ENCODE peak calls at places on chromosomes 7 and 10, in seven cellular contexts. F is CD8-positive, alpha-beta memory T cell; K is kidney; R is AG04450; Z is left ventricle myocardium inferior; A is testis; B is A549. D is an unnamed sample.

GRCh38 chr10:101046332-101047238 is 15.2 kb upstream of the KAZALD1 start:
- DNase-seq in F (no peak), K (peak), R (no peak), Z (no peak), A (no peak), B (no peak), D (no peak)

GRCh38 chr7:14069961-14070360 is 80.5 kb upstream of the ETV1 start:
- DNase-seq in F (no peak), K (no peak), R (no peak), Z (no peak), A (no peak), B (no peak), D (no peak)

GRCh38 chr10:31947144-31947926 is 18.7 kb upstream of the ARHGAP12 start:
- DNase-seq in F (no peak), K (no peak), R (peak), Z (no peak), A (no peak), B (peak), D (no peak)

GRCh38 chr10:111840546-111840945 is 343.0 kb downstream of the GPAM start:
- DNase-seq in F (no peak), K (no peak), R (no peak), Z (no peak), A (no peak), B (no peak), D (no peak)

GRCh38 chr7:107857541-107857912 is 33.5 kb upstream of the DLD start:
- DNase-seq in F (no peak), K (no peak), R (no peak), Z (no peak), A (no peak), B (no peak), D (no peak)

GRCh38 chr10:67723601-67724000 is 27.6 kb upstream of the CTNNA3 start:
- DNase-seq in F (no peak), K (no peak), R (no peak), Z (no peak), A (no peak), B (no peak), D (no peak)

GRCh38 chr10:75195035-75195763 is 15.4 kb upstream of the VDAC2 start:
- DNase-seq in F (no peak), K (no peak), R (peak), Z (no peak), A (no peak), B (no peak), D (no peak)

GRCh38 chr7:95365151-95365550 is 31.0 kb downstream of the PON3 start:
- DNase-seq in F (no peak), K (no peak), R (no peak), Z (no peak), A (no peak), B (no peak), D (no peak)

GRCh38 chr7:114843102-114843501 is 78.8 kb upstream of the MDFIC start:
- DNase-seq in F (no peak), K (no peak), R (no peak), Z (no peak), A (no peak), B (no peak), D (no peak)

GRCh38 chr7:114842551-114843065 is 79.3 kb upstream of the MDFIC start:
- DNase-seq in F (no peak), K (no peak), R (no peak), Z (no peak), A (no peak), B (no peak), D (no peak)
- H3K27ac ChIP-seq in F (no peak), K (no peak), R (no peak), Z (no peak), A (no peak), B (no peak), D (no peak)

GRCh38 chr10:4132216-4132556 is 347.2 kb upstream of the KLF6 start:
- DNase-seq in F (no peak), K (no peak), R (no peak), Z (no peak), A (no peak), B (no peak), D (no peak)
- H3K4me3 ChIP-seq in F (peak), K (no peak), R (no peak), Z (no peak), A (no peak), B (no peak), D (no peak)

DNA sequence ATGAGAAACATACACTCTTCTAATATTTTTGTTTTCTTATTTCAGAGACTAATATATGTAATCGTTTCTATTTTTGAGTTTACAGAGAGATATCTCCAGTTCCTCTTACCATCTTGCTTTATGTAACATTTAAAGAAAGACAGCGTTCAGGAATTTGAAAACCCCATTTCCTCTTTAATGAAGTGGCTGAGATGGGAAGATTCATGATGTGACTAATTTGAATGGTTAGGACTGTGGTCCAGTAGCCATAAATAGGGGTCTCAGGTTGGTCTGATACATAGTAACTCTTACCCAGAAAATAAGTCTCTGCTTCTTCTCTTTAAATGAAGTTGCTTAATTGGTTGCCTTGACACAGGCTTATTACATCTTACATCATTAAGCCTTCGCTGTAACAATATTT is 6.9 kb downstream of the KMT2E start:
- DNase-seq in F (no peak), K (no peak), R (no peak), Z (no peak), A (no peak), B (no peak), D (no peak)
- H3K27ac ChIP-seq in F (no peak), K (no peak), R (no peak), Z (peak), A (no peak), B (no peak), D (peak)

DNA sequence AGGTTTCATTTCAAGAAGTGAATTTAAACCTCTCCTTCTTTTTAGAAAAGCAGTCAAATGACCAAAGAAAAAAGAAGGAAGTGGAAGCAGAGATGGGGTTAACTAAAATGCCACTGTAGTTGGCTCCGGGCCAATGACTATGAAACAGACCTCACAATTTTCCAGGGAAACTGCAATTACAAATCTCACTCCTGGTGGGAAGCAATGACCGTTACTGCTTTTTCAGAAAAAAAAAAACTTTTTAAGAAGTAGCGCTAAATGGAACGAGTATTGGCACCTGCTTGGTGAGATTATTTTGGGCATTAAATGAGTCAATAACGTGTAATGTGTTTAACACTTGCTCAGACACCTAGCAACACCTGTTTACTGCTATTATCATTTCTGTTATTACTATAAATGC is 1.2 kb downstream of the SFRP4 start:
- DNase-seq in F (no peak), K (no peak), R (no peak), Z (no peak), A (no peak), B (no peak), D (no peak)
- H3K4me3 ChIP-seq in F (no peak), K (no peak), R (no peak), Z (peak), A (peak), B (peak), D (peak)

DNA sequence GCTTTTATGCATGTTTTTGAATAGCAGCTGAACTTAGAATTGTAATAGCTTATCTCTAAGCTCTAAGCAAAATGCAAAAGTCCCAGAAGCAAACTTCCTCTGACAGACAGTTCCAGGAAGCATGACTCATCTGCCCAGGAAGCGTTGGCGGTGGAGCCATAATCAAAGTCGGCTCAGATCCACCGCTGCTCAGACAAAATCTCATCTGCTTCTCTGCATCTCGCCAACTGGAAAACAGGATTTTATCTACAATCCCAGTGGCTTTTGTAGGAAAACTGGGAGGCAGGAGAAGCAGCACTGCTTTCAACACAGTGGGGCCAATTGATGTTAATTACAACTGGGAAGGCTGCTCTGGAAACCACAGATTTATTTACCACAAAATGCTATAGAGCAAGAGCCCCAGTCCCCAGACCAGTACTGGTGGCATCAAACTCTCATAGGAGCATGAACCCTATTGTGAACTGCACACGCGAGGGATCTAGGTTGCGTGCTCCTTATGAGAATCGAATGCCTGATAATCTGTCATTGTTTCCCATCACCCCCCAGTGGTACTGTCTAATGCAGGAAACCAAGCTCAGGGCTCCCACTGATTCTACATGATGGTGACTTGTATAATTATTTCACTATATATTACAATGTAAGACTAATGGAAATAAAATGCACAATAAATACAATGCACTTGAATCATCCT is 99.9 kb downstream of the CUBN start:
- DNase-seq in F (peak), K (peak), R (no peak), Z (peak), A (peak), B (peak), D (peak)
- H3K27ac ChIP-seq in F (peak), K (no peak), R (peak), Z (peak), A (no peak), B (peak), D (no peak)

DNA sequence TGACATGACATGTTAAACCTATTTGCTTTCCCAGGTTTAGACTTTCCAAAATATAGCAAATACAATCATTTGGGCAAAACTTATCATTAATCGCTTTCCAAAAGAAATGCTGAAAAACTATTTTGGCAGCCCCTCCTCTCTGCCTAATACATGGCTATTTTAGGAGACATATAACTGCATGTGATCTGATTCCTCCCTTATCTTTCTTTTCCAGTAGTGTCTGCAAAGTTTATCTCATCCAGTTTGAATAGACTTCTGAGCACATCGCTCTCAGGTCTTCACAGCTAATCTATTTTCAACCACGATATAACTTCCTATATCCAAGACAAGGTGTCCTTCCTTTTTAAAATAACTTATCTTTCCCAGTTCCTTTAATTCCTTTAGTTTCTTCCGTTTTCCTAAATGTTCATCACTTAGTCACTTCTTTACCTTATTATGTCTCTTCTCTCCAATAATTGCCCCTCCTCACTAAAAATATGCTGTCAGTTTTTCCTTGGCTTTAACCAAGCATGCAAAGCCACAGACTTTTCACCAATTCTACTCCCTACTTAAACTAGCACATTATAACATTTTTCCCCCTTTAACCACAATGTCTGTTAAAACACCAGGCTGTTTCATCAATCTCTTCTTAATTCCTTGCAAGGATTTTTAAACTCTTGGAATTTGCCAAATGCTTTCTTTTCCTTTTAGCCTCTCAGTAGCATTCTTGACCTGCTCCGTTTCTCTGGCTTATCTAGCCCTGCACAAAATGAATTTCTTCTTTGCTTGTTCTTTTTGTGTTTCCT is 24.4 kb downstream of the GNG11 start:
- DNase-seq in F (no peak), K (no peak), R (no peak), Z (no peak), A (no peak), B (no peak), D (no peak)
- H3K4me3 ChIP-seq in F (no peak), K (no peak), R (no peak), Z (no peak), A (no peak), B (no peak), D (no peak)

GRCh38 chr10:50990568-50991495 is 83.5 kb upstream of the PRKG1 start:
- DNase-seq in F (no peak), K (peak), R (peak), Z (peak), A (peak), B (peak), D (peak)
- H3K27ac ChIP-seq in F (no peak), K (peak), R (peak), Z (peak), A (peak), B (no peak), D (peak)

GRCh38 chr7:28083159-28083997 is 97.2 kb downstream of the JAZF1 start:
- DNase-seq in F (no peak), K (no peak), R (no peak), Z (no peak), A (peak), B (no peak), D (peak)

GRCh38 chr7:28086198-28086597 is 94.4 kb downstream of the JAZF1 start:
- DNase-seq in F (no peak), K (no peak), R (no peak), Z (no peak), A (no peak), B (no peak), D (no peak)

GRCh38 chr7:28082071-28082470 is 98.5 kb downstream of the JAZF1 start:
- DNase-seq in F (no peak), K (no peak), R (no peak), Z (no peak), A (no peak), B (no peak), D (no peak)

GRCh38 chr7:28081016-28081415 is 99.6 kb downstream of the JAZF1 start:
- DNase-seq in F (no peak), K (no peak), R (no peak), Z (peak), A (peak), B (no peak), D (peak)

GRCh38 chr7:28083998-28084985 is 96.3 kb downstream of the JAZF1 start:
- DNase-seq in F (no peak), K (no peak), R (no peak), Z (no peak), A (no peak), B (no peak), D (no peak)
- H3K4me3 ChIP-seq in F (no peak), K (no peak), R (no peak), Z (no peak), A (no peak), B (no peak), D (no peak)